ENCODE peak calls at places on chromosomes 5 and 9, in ten cellular contexts. O is T-helper 2 cell; Q is germinal center; Y is tibial artery; G is naive thymus-derived CD8-positive, alpha-beta T cell; X is islet precursor cell; S is NCI-H1092; K is SW480; Z is ovary; A is caudate nucleus. L is an unnamed sample.

GRCh38 chr5:117889592-117889991 is 1098.8 kb downstream of the DTWD2 start:
- DNase-seq in Q (no peak), Z (no peak), X (no peak), A (no peak), Y (no peak), O (no peak), G (no peak), K (no peak), S (no peak), L (no peak)

GRCh38 chr5:53011233-53011632 is 22.1 kb downstream of the ITGA2 start:
- DNase-seq in A (no peak), Q (no peak), Z (no peak), Y (no peak), X (no peak), K (peak; percentile 13), S (no peak), O (no peak), G (no peak), L (no peak)

GRCh38 chr9:123434619-123435240 is 78.7 kb downstream of the CRB2 start:
- DNase-seq in K (peak; percentile 16), Q (no peak), A (no peak), S (no peak), X (peak; percentile 74), O (no peak), G (no peak), Z (no peak), Y (no peak), L (peak; percentile 12)

GRCh38 chr9:111979561-111979960 is 82.9 kb downstream of the UGCG start:
- DNase-seq in K (no peak), A (no peak), Z (no peak), Q (no peak), S (no peak), X (peak; percentile 66), O (no peak), G (no peak), Y (peak; percentile 23), L (no peak)

GRCh38 chr5:45737153-45737552 is 41.0 kb upstream of the HCN1 start:
- DNase-seq in Y (no peak), X (no peak), K (no peak), Z (no peak), Q (no peak), O (no peak), A (no peak), S (no peak), G (no peak), L (no peak)

GRCh38 chr9:137145731-137146526 is 7.0 kb downstream of the GRIN1 start:
- DNase-seq in Z (no peak), K (no peak), Y (no peak), X (no peak), O (no peak), A (no peak), S (no peak), G (no peak), Q (no peak), L (no peak)

GRCh38 chr5:35857606-35858205 is 1.0 kb downstream of the IL7R start:
- DNase-seq in Z (no peak), O (no peak), A (no peak), X (no peak), Q (no peak), S (no peak), K (peak; percentile 2), Y (no peak), G (peak; percentile 41), L (no peak)

GRCh38 chr9:86186696-86187095 is 72.8 kb downstream of the C9orf153 start:
- DNase-seq in S (no peak), Z (no peak), K (no peak), Q (no peak), O (no peak), G (no peak), X (no peak), A (no peak), Y (no peak), L (no peak)

GRCh38 chr9:125161284-125161918 is 18.1 kb upstream of the SCAI start:
- DNase-seq in Z (no peak), Y (no peak), K (no peak), G (no peak), Q (no peak), X (no peak), S (no peak), A (no peak), O (no peak), L (no peak)

GRCh38 chr5:161064297-161064696 is 212.3 kb upstream of the ATP10B start:
- DNase-seq in K (no peak), O (no peak), S (no peak), Q (no peak), X (no peak), G (no peak), Y (no peak), Z (no peak), A (no peak), L (no peak)

GRCh38 chr5:115477581-115477980 is 67.0 kb downstream of the FEM1C start:
- DNase-seq in Z (no peak), S (no peak), K (no peak), X (no peak), Y (no peak), O (no peak), Q (no peak), A (no peak), G (no peak), L (no peak)

GRCh38 chr5:95070453-95070852 is 214.4 kb downstream of the MCTP1 start:
- DNase-seq in Y (no peak), A (no peak), X (no peak), G (no peak), K (no peak), Q (no peak), O (no peak), S (no peak), Z (no peak), L (no peak)

GRCh38 chr5:134577022-134577795 is 51.7 kb downstream of the JADE2 start:
- DNase-seq in O (no peak), Q (no peak), K (peak; percentile 55), G (no peak), Z (no peak), Y (no peak), S (no peak), A (no peak), X (peak; percentile 85), L (no peak)

GRCh38 chr5:68354315-68354714 is 138.8 kb downstream of the PIK3R1 start:
- DNase-seq in Q (no peak), O (no peak), Y (no peak), G (no peak), X (no peak), K (no peak), Z (no peak), S (no peak), A (no peak), L (no peak)

GRCh38 chr9:134088064-134088725 is 20.4 kb upstream of the BRD3 start:
- DNase-seq in Y (no peak), G (no peak), X (no peak), A (no peak), O (no peak), K (peak; percentile 58), Q (no peak), S (no peak), Z (no peak), L (no peak)

GRCh38 chr9:125484632-125485282 is 222.3 kb downstream of the MAPKAP1 start:
- DNase-seq in O (no peak), K (no peak), Y (no peak), A (no peak), S (no peak), Z (peak; percentile 66), X (no peak), Q (no peak), G (no peak), L (no peak)

GRCh38 chr5:74478328-74478727 is 162.2 kb downstream of the ENC1 start:
- DNase-seq in Q (no peak), G (no peak), A (no peak), S (no peak), K (no peak), O (no peak), Z (no peak), X (no peak), Y (no peak), L (no peak)

GRCh38 chr5:173880306-173880985 is 7.7 kb upstream of the CPEB4 start:
- DNase-seq in Y (no peak), G (no peak), K (no peak), A (no peak), S (no peak), Q (no peak), Z (no peak), X (peak; percentile 85), O (no peak), L (no peak)

GRCh38 chr5:167250996-167251395 is 1040.4 kb upstream of the WWC1 start:
- DNase-seq in Z (no peak), Q (no peak), K (no peak), G (no peak), Y (no peak), A (no peak), S (no peak), O (no peak), X (no peak), L (no peak)

GRCh38 chr9:27673626-27674025 is 100.3 kb upstream of the C9orf72 start:
- DNase-seq in Q (no peak), Y (no peak), A (no peak), S (no peak), G (no peak), X (no peak), Z (no peak), O (no peak), K (no peak), L (no peak)

GRCh38 chr9:110538621-110539020 is 40.9 kb downstream of the SVEP1 start:
- DNase-seq in S (no peak), Y (no peak), Q (no peak), A (no peak), O (no peak), X (no peak), Z (no peak), G (no peak), K (no peak), L (no peak)

GRCh38 chr5:132489871-132490483 is 596 bp downstream of the IRF1 start:
- DNase-seq in Q (peak; percentile 77), Z (peak; percentile 60), K (peak; percentile 37), X (peak; percentile 58), O (no peak), Y (peak; percentile 83), S (no peak), A (peak; percentile 57), G (no peak), L (no peak)

GRCh38 chr5:160047362-160047761 is 38.4 kb downstream of the TTC1 start:
- DNase-seq in Z (no peak), A (no peak), K (no peak), O (no peak), Y (no peak), S (no peak), X (peak; percentile 7), G (no peak), Q (no peak), L (no peak)

GRCh38 chr9:137670391-137671195 is 51.8 kb downstream of the EHMT1 start:
- DNase-seq in G (no peak), Q (no peak), O (no peak), Y (no peak), X (peak; percentile 84), K (no peak), S (no peak), A (no peak), Z (no peak), L (no peak)

GRCh38 chr9:68808481-68808880 is 103.4 kb downstream of the PIP5K1B start:
- DNase-seq in S (peak; percentile 78), Y (no peak), X (no peak), K (no peak), O (no peak), G (no peak), A (no peak), Z (no peak), Q (no peak), L (peak; percentile 36)

GRCh38 chr9:97658707-97659106 is 25.1 kb downstream of the NCBP1 start:
- DNase-seq in X (no peak), S (no peak), Z (no peak), G (no peak), Q (no peak), O (no peak), Y (no peak), A (no peak), K (no peak), L (no peak)

GRCh38 chr9:131072107-131072870 is 24.0 kb upstream of the AIF1L start:
- DNase-seq in S (no peak), Z (no peak), Y (no peak), A (no peak), O (no peak), Q (no peak), G (no peak), X (no peak), K (no peak), L (no peak)

GRCh38 chr5:122940890-122941289 is 95.5 kb downstream of the SNX24 start:
- DNase-seq in A (no peak), O (no peak), Z (no peak), G (no peak), K (no peak), S (no peak), X (no peak), Y (no peak), Q (no peak), L (peak; percentile 59)

L was measured in SHP77.